ENCODE peak calls at places on chromosome 17, in seven cellular contexts. P is prostate gland; V is K562; E is heart right ventricle; J is CD8-positive, alpha-beta T cell; N is aorta; O is Karpas-422. D is an unnamed sample. For H3K4me1, the result is how much of the 10 kb centered on the place peaks cover.

GRCh38 chr17:20935740-20936139 is 107.1 kb downstream of the USP22 start:
- DNase-seq in P (no peak), V (no peak), E (no peak), J (no peak), N (no peak), O (no peak), D (no peak)

GRCh38 chr17:77445030-77445907 is 304.5 kb downstream of the SEC14L1 start:
- DNase-seq in P (no peak), V (no peak), E (no peak), J (peak), N (peak), O (peak), D (no peak)

GRCh38 chr17:54948380-54948779 is 20.1 kb downstream of the COX11 start:
- DNase-seq in P (no peak), V (no peak), E (no peak), J (no peak), N (no peak), O (no peak), D (no peak)

GRCh38 chr17:40556884-40557414 is 8.3 kb downstream of the CCR7 start:
- DNase-seq in P (no peak), V (peak), E (peak), J (peak), N (peak), O (no peak), D (peak)

GRCh38 chr17:17987901-17988300 is 15.2 kb downstream of the DRC3 start:
- DNase-seq in P (no peak), V (no peak), E (no peak), J (no peak), N (no peak), O (no peak), D (no peak)

GRCh38 chr17:20203761-20204263 is 194.7 kb downstream of the SPECC1 start:
- DNase-seq in P (no peak), V (no peak), E (no peak), J (no peak), N (no peak), O (no peak), D (no peak)

GRCh38 chr17:40614431-40615294 is 33.0 kb downstream of the SMARCE1 start:
- DNase-seq in P (no peak), V (no peak), E (no peak), J (no peak), N (no peak), O (no peak), D (no peak)

GRCh38 chr17:43906951-43907424 is 348 bp downstream of the MPP2 start:
- DNase-seq in P (no peak), V (peak), E (no peak), J (peak), N (no peak), O (no peak), D (no peak)

GRCh38 chr17:80408872-80409271 is 6.1 kb upstream of the ENDOV start:
- DNase-seq in P (no peak), V (no peak), E (no peak), J (no peak), N (no peak), O (no peak), D (no peak)

GRCh38 chr17:66889480-66890230 is 54.7 kb downstream of the CACNG5 start:
- DNase-seq in P (no peak), V (no peak), E (no peak), J (no peak), N (no peak), O (no peak), D (no peak)

GRCh38 chr17:44345497-44346026 is 460 bp downstream of the GRN start:
- DNase-seq in P (peak), V (peak), E (peak), J (peak), N (peak), O (peak), D (peak)

GRCh38 chr17:76276461-76277299 is 11.5 kb downstream of the UBALD2 start:
- DNase-seq in P (no peak), V (no peak), E (no peak), J (no peak), N (no peak), O (no peak), D (no peak)

GRCh38 chr17:31293586-31293985 is 3.5 kb downstream of the OMG start:
- DNase-seq in P (no peak), V (no peak), E (no peak), J (no peak), N (no peak), O (no peak), D (no peak)

GRCh38 chr17:61450641-61451537 is 1.3 kb upstream of the TBX4 start:
- DNase-seq in P (no peak), V (no peak), E (no peak), J (no peak), N (no peak), O (no peak), D (no peak)

GRCh38 chr17:48131216-48131824 is 23.8 kb downstream of the SNX11 start:
- DNase-seq in P (peak), V (peak), E (peak), J (peak), N (no peak), O (peak), D (peak)

GRCh38 chr17:2798679-2799078 is 2.4 kb downstream of the RAP1GAP2 start:
- DNase-seq in P (no peak), V (peak), E (no peak), J (no peak), N (no peak), O (no peak), D (no peak)

GRCh38 chr17:80818871-80819270 is 172.8 kb upstream of the CHMP6 start:
- DNase-seq in P (no peak), V (no peak), E (no peak), J (no peak), N (peak), O (no peak), D (no peak)

GRCh38 chr17:78661092-78661770 is 84.0 kb upstream of the DNAH17 start:
- DNase-seq in P (no peak), V (no peak), E (no peak), J (no peak), N (no peak), O (no peak), D (no peak)

GRCh38 chr17:76051571-76051970 is 20.7 kb downstream of the SRP68 start:
- DNase-seq in P (peak), V (no peak), E (no peak), J (no peak), N (no peak), O (no peak), D (no peak)

DNA sequence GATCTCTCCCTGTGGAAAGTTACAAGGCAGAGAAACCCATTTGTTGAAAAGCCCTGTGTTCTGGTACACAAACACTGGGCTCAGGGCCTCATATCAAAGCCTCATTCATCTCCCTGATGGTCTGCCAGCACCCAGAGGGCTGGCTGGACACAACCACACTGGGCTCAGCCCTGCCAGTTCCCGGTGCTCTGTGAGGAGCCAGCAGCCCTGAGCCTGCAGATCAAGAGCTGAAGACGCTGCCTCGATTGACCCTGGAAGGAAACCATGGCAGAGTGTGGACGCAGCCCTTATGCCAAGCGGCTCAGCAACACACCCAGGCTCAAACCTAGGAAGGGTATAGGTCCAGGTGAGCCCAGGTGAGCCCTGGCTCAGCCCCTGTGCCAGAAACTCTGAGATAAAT is 2.6 kb downstream of the SLC39A11 start:
- DNase-seq in P (peak), V (no peak), E (no peak), J (no peak), N (no peak), O (no peak), D (no peak)
- H3K4me3 ChIP-seq in P (no peak), V (no peak), E (no peak), J (no peak), N (no peak), O (no peak), D (no peak)

GRCh38 chr17:65559802-65560627 is 1.4 kb downstream of the AXIN2 start:
- DNase-seq in P (peak), V (peak), E (no peak), J (peak), N (peak), O (no peak), D (peak)

GRCh38 chr17:65558683-65559311 is 2.7 kb downstream of the AXIN2 start:
- DNase-seq in P (no peak), V (no peak), E (no peak), J (no peak), N (no peak), O (no peak), D (no peak)

GRCh38 chr17:65558311-65558682 is 3.2 kb downstream of the AXIN2 start:
- DNase-seq in P (no peak), V (no peak), E (no peak), J (no peak), N (peak), O (no peak), D (no peak)

GRCh38 chr17:65560628-65561371 is 648 bp downstream of the AXIN2 start:
- DNase-seq in P (peak), V (peak), E (peak), J (peak), N (peak), O (peak), D (peak)

GRCh38 chr17:65559483-65559801 is 2.0 kb downstream of the AXIN2 start:
- DNase-seq in P (no peak), V (no peak), E (no peak), J (peak), N (peak), O (no peak), D (no peak)
- H3K4me1 ChIP-seq in P (under half), V (under half), E (under half), J (under half), N (under half), O (under half), D (under half)

DNA sequence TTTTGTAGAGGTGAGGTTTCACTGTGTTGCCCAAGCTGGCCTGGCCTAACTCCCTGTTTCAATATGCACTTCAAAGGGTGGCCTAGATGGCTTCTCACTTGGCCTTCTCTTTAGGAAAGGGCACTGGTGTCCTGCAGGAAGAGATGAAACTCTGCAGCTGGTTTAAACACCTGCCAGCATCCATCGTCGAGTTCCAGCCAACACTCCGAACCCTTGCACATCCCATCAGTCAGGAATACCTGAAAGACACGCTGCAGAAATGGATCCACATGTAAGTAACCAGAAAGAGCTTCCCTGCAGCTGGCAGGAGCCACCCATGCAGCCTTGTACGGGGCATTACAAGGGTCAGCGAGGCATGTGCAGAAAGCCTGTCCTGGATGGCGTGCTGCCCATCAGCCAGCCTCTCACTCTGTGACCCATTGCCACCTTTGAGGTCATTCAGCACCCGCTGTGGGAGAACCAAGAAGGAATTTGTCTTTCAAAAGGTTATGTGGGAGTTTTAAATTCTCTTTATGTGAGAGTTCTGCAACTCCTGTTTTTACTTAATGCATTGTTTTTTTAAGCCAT is 7.0 kb downstream of the COG1 start:
- DNase-seq in P (no peak), V (no peak), E (no peak), J (no peak), N (no peak), O (no peak), D (no peak)
- H3K4me3 ChIP-seq in P (no peak), V (no peak), E (no peak), J (no peak), N (no peak), O (no peak), D (no peak)

GRCh38 chr17:42411321-42411820 is 11.7 kb downstream of the CAVIN1 start:
- DNase-seq in P (no peak), V (no peak), E (no peak), J (no peak), N (no peak), O (no peak), D (no peak)
- H3K4me1 ChIP-seq in P (under half), V (under half), E (half or more), J (under half), N (under half), O (under half), D (under half)

GRCh38 chr17:32929588-32929987 is 1.6 kb downstream of the TMEM98 start:
- DNase-seq in P (no peak), V (no peak), E (no peak), J (no peak), N (no peak), O (no peak), D (no peak)
- H3K4me3 ChIP-seq in P (peak), V (no peak), E (no peak), J (no peak), N (no peak), O (no peak), D (no peak)

DNA sequence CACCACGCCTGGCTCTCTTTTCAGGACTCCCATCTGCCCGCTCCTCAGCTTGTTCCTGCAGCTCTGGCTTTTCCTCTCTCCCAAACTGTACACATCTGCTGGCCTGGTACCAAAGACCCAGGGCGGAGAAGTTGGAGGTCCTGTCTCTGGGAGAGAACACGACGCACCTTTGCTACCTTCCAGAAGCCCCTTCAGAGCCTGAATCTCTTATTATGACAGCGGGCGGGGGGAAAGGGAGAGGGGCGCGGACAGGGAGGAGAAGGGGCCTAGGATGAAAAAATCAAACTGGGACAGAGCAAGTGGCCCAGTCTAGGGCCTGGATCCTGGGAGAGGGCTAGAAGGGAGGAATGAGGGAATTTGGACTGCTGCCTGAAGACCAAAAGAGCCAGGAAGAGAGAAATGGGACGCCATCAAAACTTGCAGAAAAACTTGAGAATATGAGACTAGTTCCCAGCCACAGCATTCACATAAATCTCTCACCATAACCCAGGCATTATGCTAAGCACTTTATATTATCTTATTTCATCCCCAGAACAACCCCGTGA is 2.5 kb upstream of the PER1 start:
- DNase-seq in P (no peak), V (no peak), E (no peak), J (no peak), N (no peak), O (no peak), D (no peak)
- H3K4me1 ChIP-seq in P (under half), V (half or more), E (half or more), J (half or more), N (under half), O (half or more), D (under half)

D was measured in BE2C.